ENCODE peak calls at places on chromosome 1, in eight cellular contexts. E, X, R, G, F, Z, I and K are unnamed samples.

GRCh38 chr1:6785721-6786505 is 659 bp downstream of the CAMTA1 start:
- DNase-seq in E (peak), X (peak), R (peak), G (no peak), F (no peak), Z (peak), I (peak), K (no peak)

GRCh38 chr1:210250998-210251679 is 18.5 kb downstream of the SERTAD4 start:
- DNase-seq in E (peak), X (peak), R (no peak), G (no peak), F (no peak), Z (peak), I (no peak), K (no peak)

GRCh38 chr1:219173758-219174671 is at the start of gene LYPLAL1:
- DNase-seq in E (peak), X (peak), R (peak), G (peak), F (peak), Z (peak), I (peak), K (peak)

GRCh38 chr1:121538943-121539575 is 354.3 kb downstream of the SRGAP2C start:
- DNase-seq in E (no peak), X (no peak), R (no peak), G (no peak), F (no peak), Z (no peak), I (no peak), K (no peak)

GRCh38 chr1:22428672-22429071 is 23.0 kb upstream of the ZBTB40 start:
- DNase-seq in E (no peak), X (no peak), R (no peak), G (no peak), F (no peak), Z (peak), I (no peak), K (no peak)

GRCh38 chr1:186945146-186945545 is 116.4 kb downstream of the PLA2G4A start:
- DNase-seq in E (no peak), X (no peak), R (no peak), G (no peak), F (no peak), Z (no peak), I (no peak), K (no peak)

GRCh38 chr1:208061627-208062026 is 150.7 kb upstream of the CD34 start:
- DNase-seq in E (no peak), X (no peak), R (no peak), G (no peak), F (no peak), Z (no peak), I (no peak), K (no peak)

GRCh38 chr1:97996880-97997279 is 76.0 kb upstream of the DPYD start:
- DNase-seq in E (no peak), X (no peak), R (no peak), G (no peak), F (no peak), Z (no peak), I (no peak), K (no peak)

GRCh38 chr1:201828820-201829774 is at the start of gene IPO9:
- DNase-seq in E (peak), X (peak), R (peak), G (peak), F (peak), Z (peak), I (peak), K (peak)

GRCh38 chr1:206110161-206110560 is 7.0 kb downstream of the AVPR1B start:
- DNase-seq in E (no peak), X (no peak), R (no peak), G (no peak), F (no peak), Z (no peak), I (no peak), K (no peak)